ENCODE peak calls at places on chromosomes 3 and 15, in four cellular contexts. U, G, C and J are unnamed samples.

GRCh38 chr15:39616731-39617455 is 36.0 kb downstream of the THBS1 start:
- DNase-seq in G (no peak), C (no peak), U (no peak), J (no peak)

GRCh38 chr15:70083946-70084345 is 13.8 kb downstream of the TLE3 start:
- DNase-seq in G (no peak), C (no peak), U (peak), J (peak)

GRCh38 chr15:32802296-32802936 is 84.6 kb downstream of the GREM1 start:
- DNase-seq in U (no peak), G (peak), C (no peak), J (no peak)

GRCh38 chr3:45647148-45647619 is 42.0 kb upstream of the SACM1L start:
- DNase-seq in U (no peak), C (no peak), G (peak), J (no peak)

GRCh38 chr3:71681224-71681668 is 44.0 kb downstream of the EIF4E3 start:
- DNase-seq in G (peak), U (no peak), C (peak), J (peak)

GRCh38 chr3:38558864-38559263 is 62.7 kb downstream of the EXOG start:
- DNase-seq in G (no peak), C (no peak), U (no peak), J (no peak)

GRCh38 chr3:123157209-123157597 is 44.5 kb upstream of the SEC22A start:
- DNase-seq in G (no peak), C (no peak), U (no peak), J (no peak)

GRCh38 chr15:77528290-77528967 is 104.3 kb downstream of the LINGO1 start:
- DNase-seq in C (no peak), G (no peak), U (no peak), J (no peak)

GRCh38 chr3:119352235-119352634 is 58.1 kb downstream of the ARHGAP31 start:
- DNase-seq in C (no peak), G (no peak), U (peak), J (peak)

DNA sequence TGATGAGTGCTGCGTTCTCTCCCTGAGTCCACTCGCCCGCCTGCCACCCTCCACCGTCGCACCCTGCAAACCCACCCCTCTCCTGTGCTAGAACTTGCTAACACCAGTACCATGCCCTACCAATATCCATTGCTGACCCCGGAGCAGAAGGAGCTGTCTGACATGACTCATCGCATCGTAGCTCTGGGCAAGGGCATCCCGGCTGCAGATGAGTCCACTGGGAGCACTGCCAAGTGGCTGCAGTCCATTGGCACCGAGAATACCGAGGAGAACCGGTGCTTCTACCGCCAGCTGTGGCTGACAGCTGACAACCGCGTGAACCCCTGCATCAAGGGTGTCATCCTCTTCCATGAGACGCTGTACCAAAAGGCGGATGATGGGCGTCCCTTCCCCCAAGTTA is 4.9 kb upstream of the ALAS1 start:
- DNase-seq in G (no peak), U (no peak), C (no peak), J (no peak)
- H3K4me3 ChIP-seq in G (no peak), U (no peak), C (no peak), J (no peak)

DNA sequence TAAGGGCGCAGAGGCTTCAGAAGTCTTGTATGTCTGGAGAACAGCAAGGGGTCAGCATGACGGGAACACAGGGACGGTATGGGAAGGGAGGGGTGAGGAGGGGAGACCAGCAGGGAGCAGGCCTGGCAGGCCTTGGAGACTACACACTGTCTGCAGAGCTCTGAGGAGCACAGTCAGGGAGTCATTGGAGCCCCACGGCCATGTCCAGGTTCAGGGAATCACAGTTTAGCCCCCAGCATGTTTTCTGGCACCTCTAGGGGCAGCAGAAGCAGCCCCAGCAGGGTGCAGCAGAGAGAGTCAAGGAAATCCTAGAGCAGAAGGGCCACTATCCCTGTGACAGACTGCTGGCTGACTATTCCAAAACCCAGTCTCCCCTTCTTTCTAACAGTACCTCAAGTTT is 3.2 kb downstream of the LAMP3 start:
- DNase-seq in C (no peak), G (no peak), U (no peak), J (peak)
- TF ChIP-seq CTCF in C (no peak), G (peak), U (peak), J (peak)

GRCh38 chr15:31332681-31333071 is 6.0 kb downstream of the KLF13 start:
- DNase-seq in G (no peak), U (no peak), C (no peak), J (no peak)
- H3K4me3 ChIP-seq in G (no peak), U (no peak), C (no peak), J (no peak)

GRCh38 chr3:189948724-189949045 is 172.0 kb downstream of the P3H2 start:
- DNase-seq in G (no peak), U (no peak), C (no peak), J (no peak)

GRCh38 chr3:189949580-189949979 is 171.1 kb downstream of the P3H2 start:
- DNase-seq in G (no peak), U (no peak), C (no peak), J (no peak)

GRCh38 chr3:189945935-189946709 is 174.6 kb downstream of the P3H2 start:
- DNase-seq in C (no peak), U (no peak), G (no peak), J (no peak)

GRCh38 chr3:189947068-189947467 is 173.6 kb downstream of the P3H2 start:
- DNase-seq in C (no peak), G (peak), U (no peak), J (no peak)

DNA sequence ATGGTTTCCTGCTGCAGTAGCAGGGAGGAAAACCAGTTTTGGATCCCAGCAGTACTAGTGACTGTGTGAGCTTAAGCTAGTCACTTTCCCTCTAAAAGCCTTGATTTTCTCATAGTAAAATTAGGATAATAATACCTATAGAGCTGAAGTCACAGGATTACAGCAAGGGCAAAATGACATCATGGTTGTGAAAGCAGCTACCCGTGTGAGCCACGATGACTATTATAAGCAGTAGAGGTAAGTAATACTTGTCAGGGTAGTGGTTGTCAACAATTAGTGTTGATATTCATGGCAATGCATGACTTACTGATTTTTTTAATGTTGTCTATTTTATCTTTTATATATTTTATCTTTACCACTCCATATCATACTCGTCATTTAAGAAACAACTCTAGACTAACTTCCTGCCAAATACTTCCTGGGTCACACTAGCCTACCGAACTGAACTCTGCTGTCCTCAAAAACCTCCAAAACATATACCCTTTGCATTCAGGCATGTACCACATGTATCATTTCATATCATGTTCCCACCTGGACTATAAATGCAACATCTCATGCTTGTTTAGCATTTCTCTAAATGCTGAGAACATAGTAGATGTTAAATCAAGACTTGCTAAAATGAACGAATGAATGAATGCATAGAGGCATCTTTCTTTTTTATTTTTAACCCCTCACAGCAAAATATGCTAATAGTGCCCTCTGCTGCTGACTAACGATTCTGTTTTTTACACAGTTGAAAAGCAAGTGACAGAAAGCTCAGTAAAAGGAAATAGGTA is 172.6 kb downstream of the P3H2 start:
- DNase-seq in U (peak), C (no peak), G (peak), J (peak)
- TF ChIP-seq CTCF in U (peak), C (no peak), G (peak), J (peak)

GRCh38 chr3:58216496-58217197 is 5.9 kb upstream of the DNASE1L3 start:
- DNase-seq in C (no peak), G (no peak), U (no peak), J (no peak)

GRCh38 chr3:58214484-58215316 is 3.9 kb upstream of the DNASE1L3 start:
- DNase-seq in U (peak), G (no peak), C (peak), J (peak)

GRCh38 chr3:58215317-58216025 is 4.7 kb upstream of the DNASE1L3 start:
- DNase-seq in G (no peak), U (no peak), C (no peak), J (no peak)

GRCh38 chr3:58218904-58219303 is 8.1 kb upstream of the DNASE1L3 start:
- DNase-seq in G (no peak), U (peak), C (no peak), J (peak)

DNA sequence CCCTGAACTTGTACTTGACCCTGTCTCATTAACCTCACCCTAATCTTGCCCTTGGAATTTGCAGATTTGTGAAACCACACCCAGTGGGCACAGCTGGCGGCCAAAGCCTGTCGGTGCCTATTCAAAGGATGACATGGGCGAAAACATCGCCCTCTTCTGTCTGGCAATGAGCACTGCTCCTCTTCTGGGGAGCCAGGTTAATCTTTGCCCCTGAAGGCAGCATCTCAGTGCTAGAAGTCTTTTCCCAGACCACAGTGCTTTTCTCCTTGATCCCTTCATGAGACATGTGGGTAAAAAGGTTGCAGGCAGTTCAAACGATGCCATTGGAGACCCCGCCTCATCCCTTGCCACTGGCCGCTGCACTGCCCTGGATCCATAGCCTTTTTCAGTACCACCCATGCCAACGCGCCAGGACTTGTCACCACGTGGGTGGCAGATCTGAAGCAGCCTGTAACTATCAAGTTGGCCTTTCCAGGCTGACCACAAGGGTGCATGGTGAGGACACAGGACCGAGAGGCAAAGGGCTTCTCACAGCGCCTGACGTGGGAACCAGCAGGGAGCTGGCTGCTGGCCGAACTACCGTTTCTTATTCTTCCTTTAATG is 6.5 kb upstream of the DNASE1L3 start:
- DNase-seq in U (peak), G (peak), C (peak), J (peak)
- H3K4me3 ChIP-seq in U (no peak), G (no peak), C (no peak), J (no peak)

GRCh38 chr3:65974505-65974904 is 64.2 kb downstream of the MAGI1 start:
- DNase-seq in C (no peak), U (no peak), G (no peak), J (peak)
- TF ChIP-seq CTCF in C (no peak), U (no peak), G (no peak), J (peak)

GRCh38 chr3:136671921-136672320 is 80.3 kb downstream of the STAG1 start:
- DNase-seq in G (peak), C (no peak), U (no peak), J (no peak)

GRCh38 chr3:136678981-136679380 is 73.2 kb downstream of the STAG1 start:
- DNase-seq in G (peak), C (no peak), U (no peak), J (no peak)

GRCh38 chr3:136672457-136672856 is 79.7 kb downstream of the STAG1 start:
- DNase-seq in C (no peak), U (no peak), G (no peak), J (no peak)

GRCh38 chr3:136676009-136676408 is 76.2 kb downstream of the STAG1 start:
- DNase-seq in U (no peak), C (no peak), G (no peak), J (no peak)

GRCh38 chr3:136675150-136675858 is 76.9 kb downstream of the STAG1 start:
- DNase-seq in G (no peak), U (no peak), C (no peak), J (no peak)
- H3K4me3 ChIP-seq in G (no peak), U (no peak), C (no peak), J (no peak)

GRCh38 chr3:187718802-187719201 is 16.4 kb upstream of the RTP2 start:
- DNase-seq in G (no peak), U (no peak), C (no peak), J (no peak)
- TF ChIP-seq CTCF in G (no peak), U (no peak), C (no peak), J (no peak)

GRCh38 chr3:125121246-125122010 is 65.6 kb upstream of the HEG1 start:
- DNase-seq in C (no peak), G (no peak), U (no peak), J (peak)

GRCh38 chr3:125118600-125118999 is 62.8 kb upstream of the HEG1 start:
- DNase-seq in G (no peak), C (no peak), U (no peak), J (no peak)

GRCh38 chr3:125117631-125118191 is 61.9 kb upstream of the HEG1 start:
- DNase-seq in C (no peak), U (no peak), G (peak), J (no peak)

GRCh38 chr3:125119752-125120369 is 64.1 kb upstream of the HEG1 start:
- DNase-seq in C (no peak), G (no peak), U (peak), J (peak)

DNA sequence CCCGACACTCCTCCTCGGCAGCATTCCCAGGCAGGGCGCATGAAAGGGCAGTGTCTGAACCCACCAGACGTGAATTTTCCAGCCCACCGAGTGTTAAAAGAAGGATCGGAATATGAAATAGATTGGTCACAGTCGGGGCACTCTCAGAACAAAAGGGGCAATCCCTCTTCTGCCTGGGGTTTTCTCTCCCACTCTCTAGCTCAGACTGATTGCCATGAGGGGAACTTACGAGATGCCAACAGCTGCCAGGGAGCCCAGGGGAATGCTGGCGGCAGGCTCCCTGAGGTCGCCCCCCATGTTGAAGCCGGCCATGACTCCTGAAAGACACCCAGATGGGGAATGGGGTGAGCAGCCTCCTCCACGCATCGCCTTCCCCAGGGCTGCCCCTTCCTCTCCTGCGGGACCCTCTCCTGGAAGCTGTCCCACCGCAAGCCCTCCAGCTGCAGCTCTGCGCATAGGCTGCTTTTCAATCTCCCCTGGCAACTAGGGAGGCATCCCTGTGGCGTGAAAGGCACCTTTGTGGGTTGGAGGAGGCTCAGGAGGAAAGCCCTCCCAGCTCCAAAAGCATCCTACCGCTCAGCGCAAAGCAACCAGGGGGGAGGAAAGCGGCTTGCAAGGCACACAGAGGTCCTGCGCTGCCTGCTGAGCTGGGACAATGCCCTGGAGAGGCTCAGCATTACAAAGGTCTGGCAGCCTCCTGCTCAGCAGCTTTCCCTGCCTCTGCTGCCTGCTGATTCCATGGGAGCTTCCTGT is 64.7 kb upstream of the HEG1 start:
- DNase-seq in C (no peak), G (no peak), U (no peak), J (no peak)
- H3K4me3 ChIP-seq in C (no peak), G (peak), U (peak), J (peak)